ENCODE peak calls at places on chromosome 7, in eight cellular contexts. N is AG04450, D is fibroblast of pulmonary artery, W is heart right ventricle, H is mammary epithelial cell, J is IMR-90, A is hepatocyte, Z is cardiac muscle cell. B is an unnamed sample.
A peak's percentile ranks its signal among the peaks of the same experiment; 100 is the strongest.

GRCh38 chr7:120988591-120989299 is at the start of gene CPED1:
- DNase-seq in H (peak; percentile 51), N (peak; percentile 73), Z (peak; percentile 72), D (peak; percentile 89), W (peak; percentile 84), J (peak; percentile 90), A (peak; percentile 84), B (no peak)

GRCh38 chr7:107622429-107622828 is 38.2 kb upstream of the SLC26A4 start:
- DNase-seq in Z (no peak), N (peak; percentile 20), H (peak; percentile 84), J (peak; percentile 81), A (peak; percentile 18), D (peak; percentile 88), W (no peak), B (no peak)

GRCh38 chr7:17289074-17289665 is 9.3 kb upstream of the AHR start:
- DNase-seq in J (peak; percentile 49), Z (peak; percentile 83), W (no peak), D (peak; percentile 80), N (no peak), H (no peak), A (peak; percentile 32), B (no peak)

GRCh38 chr7:96236198-96237039 is 85.5 kb downstream of the SLC25A13 start:
- DNase-seq in W (no peak), Z (peak; percentile 8), H (peak; percentile 35), A (peak; percentile 68), D (peak; percentile 97), N (peak; percentile 88), J (peak; percentile 95), B (no peak)

GRCh38 chr7:35035511-35035921 is 1.8 kb downstream of the DPY19L1 start:
- DNase-seq in N (no peak), W (no peak), Z (peak; percentile 35), A (peak; percentile 67), J (peak; percentile 56), H (peak; percentile 47), D (peak; percentile 48), B (peak; percentile 42)

GRCh38 chr7:152512711-152513110 is 76.9 kb upstream of the KMT2C start:
- DNase-seq in J (no peak), H (peak; percentile 63), A (no peak), D (no peak), Z (no peak), W (no peak), N (no peak), B (no peak)

GRCh38 chr7:137245186-137245585 is 98.3 kb downstream of the PTN start:
- DNase-seq in Z (no peak), H (no peak), D (no peak), N (no peak), W (no peak), J (peak; percentile 35), A (no peak), B (no peak)

GRCh38 chr7:618539-619355 is 99.1 kb upstream of the PDGFA start:
- DNase-seq in J (peak; percentile 26), D (peak; percentile 14), A (peak; percentile 55), W (no peak), Z (no peak), H (no peak), N (no peak), B (no peak)

GRCh38 chr7:29319719-29320521 is 125.3 kb downstream of the CHN2 start:
- DNase-seq in H (no peak), N (no peak), Z (no peak), D (no peak), W (no peak), J (no peak), A (no peak), B (no peak)

GRCh38 chr7:36287371-36288241 is 102.1 kb upstream of the ANLN start:
- DNase-seq in H (no peak), W (no peak), J (no peak), Z (no peak), N (no peak), D (no peak), A (no peak), B (no peak)

GRCh38 chr7:204326-204725 is 12.0 kb downstream of the FAM20C start:
- DNase-seq in N (no peak), D (no peak), W (peak; percentile 5), Z (no peak), J (no peak), H (no peak), A (no peak), B (no peak)

GRCh38 chr7:138907438-138907837 is 73.8 kb downstream of the KIAA1549 start:
- DNase-seq in H (no peak), Z (no peak), W (no peak), N (no peak), D (no peak), A (no peak), J (no peak), B (no peak)

GRCh38 chr7:122622682-122623081 is 76.2 kb downstream of the RNF133 start:
- DNase-seq in D (no peak), J (no peak), H (no peak), N (no peak), W (no peak), Z (no peak), A (no peak), B (no peak)

GRCh38 chr7:51357821-51358220 is 41.2 kb upstream of the COBL start:
- DNase-seq in N (no peak), H (no peak), D (no peak), Z (no peak), J (no peak), W (no peak), A (no peak), B (no peak)
- TF ChIP-seq CTCF in N (no peak), H (no peak), D (no peak), Z (no peak), J (no peak), W (no peak), A (peak; percentile 15), B (no peak)

GRCh38 chr7:112449353-112449752 is 907 bp upstream of the IFRD1 start:
- DNase-seq in D (no peak), N (no peak), A (peak; percentile 84), H (peak; percentile 84), W (no peak), Z (no peak), J (peak; percentile 47), B (no peak)

GRCh38 chr7:112450807-112451661 is 774 bp downstream of the IFRD1 start:
- DNase-seq in W (peak; percentile 91), Z (peak; percentile 97), A (peak; percentile 96), H (peak; percentile 95), J (peak; percentile 97), N (peak; percentile 91), D (peak; percentile 98), B (peak; percentile 98)

GRCh38 chr7:112449902-112450806 is at the start of gene IFRD1:
- DNase-seq in Z (peak; percentile 99), A (peak; percentile 99), W (peak; percentile 99), J (peak; percentile 98), H (peak; percentile 98), D (peak; percentile 99), N (peak; percentile 98), B (peak; percentile 100)

GRCh38 chr7:112453505-112454171 is 3.4 kb downstream of the IFRD1 start:
- DNase-seq in A (no peak), D (peak; percentile 78), N (no peak), J (peak; percentile 83), W (no peak), Z (no peak), H (peak; percentile 40), B (no peak)

GRCh38 chr7:112452102-112452888 is 2.0 kb downstream of the IFRD1 start:
- DNase-seq in Z (peak; percentile 28), D (peak; percentile 81), H (peak; percentile 36), A (peak; percentile 62), W (peak; percentile 25), N (no peak), J (peak; percentile 42), B (no peak)
- TF ChIP-seq CTCF in Z (peak; percentile 36), D (peak; percentile 40), H (peak; percentile 42), A (peak; percentile 40), W (no peak), N (peak; percentile 46), J (peak; percentile 12), B (no peak)

DNA sequence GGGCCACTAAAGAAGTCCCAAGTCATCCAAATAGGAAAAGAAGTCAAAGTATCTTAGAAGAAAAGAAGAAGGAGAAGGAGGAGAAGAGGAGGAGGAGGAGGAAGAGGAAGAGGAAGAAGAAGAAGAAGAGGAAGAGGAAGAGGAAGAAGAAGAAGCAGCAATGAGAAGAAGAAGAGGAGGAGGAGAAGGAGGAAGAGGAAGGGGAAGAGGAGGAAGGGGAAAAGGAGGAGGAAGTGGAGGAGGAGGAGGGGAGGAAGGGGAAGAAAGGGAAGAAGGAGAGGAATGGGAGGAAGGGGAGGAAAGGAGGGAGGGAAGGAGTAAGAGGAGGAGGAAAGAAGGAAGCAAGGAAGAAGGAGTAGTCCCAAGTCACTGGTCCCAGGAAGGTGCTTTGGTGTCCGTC is 21.7 kb upstream of the RADIL start:
- DNase-seq in H (no peak), Z (no peak), W (no peak), D (no peak), J (no peak), N (no peak), A (no peak), B (no peak)
- TF ChIP-seq CTCF in H (no peak), Z (no peak), W (no peak), D (no peak), J (no peak), N (no peak), A (no peak), B (no peak)

GRCh38 chr7:100951172-100951571 is 1.8 kb downstream of the MUC3A start:
- DNase-seq in W (no peak), H (no peak), N (no peak), A (no peak), D (no peak), J (no peak), Z (peak; percentile 22), B (no peak)

GRCh38 chr7:100952641-100953040 is 3.3 kb downstream of the MUC3A start:
- DNase-seq in N (no peak), A (no peak), J (no peak), H (no peak), D (no peak), W (no peak), Z (no peak), B (no peak)

GRCh38 chr7:100949227-100949930 is at the start of gene MUC3A:
- DNase-seq in W (peak; percentile 28), D (no peak), N (no peak), H (no peak), A (peak; percentile 68), J (no peak), Z (no peak), B (no peak)

GRCh38 chr7:100949931-100950443 is 653 bp downstream of the MUC3A start:
- DNase-seq in A (no peak), Z (no peak), H (no peak), W (no peak), D (no peak), J (no peak), N (no peak), B (no peak)

GRCh38 chr7:100951888-100952560 is 2.7 kb downstream of the MUC3A start:
- DNase-seq in J (no peak), N (no peak), H (no peak), A (no peak), Z (no peak), D (no peak), W (no peak), B (no peak)
- TF ChIP-seq CTCF in J (no peak), N (no peak), H (no peak), A (no peak), Z (no peak), D (no peak), W (no peak), B (no peak)

DNA sequence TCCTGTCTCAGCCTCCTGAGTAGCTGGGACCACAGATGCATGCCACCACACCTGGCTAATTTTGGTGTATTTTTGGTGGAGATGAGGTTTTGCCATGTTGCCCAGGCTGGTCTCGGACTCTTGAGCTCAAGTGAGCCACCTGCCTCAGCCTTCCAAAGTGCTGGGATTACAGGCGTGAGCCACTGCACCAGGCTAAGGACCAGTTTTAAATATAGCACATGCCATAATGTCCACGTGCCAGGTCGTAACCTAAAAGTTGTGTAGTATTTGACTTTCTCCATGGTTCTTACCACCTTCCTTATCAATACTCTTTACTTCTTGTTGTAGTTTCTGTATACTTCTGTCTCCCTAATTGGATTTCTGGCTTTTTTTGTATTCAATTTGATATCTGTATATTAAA is 13.3 kb downstream of the ANKIB1 start:
- DNase-seq in J (no peak), H (no peak), N (no peak), A (no peak), D (no peak), Z (no peak), W (no peak), B (no peak)
- TF ChIP-seq CTCF in J (no peak), H (no peak), N (no peak), A (no peak), D (no peak), Z (no peak), W (no peak), B (no peak)

B was measured in esophagus muscularis mucosa.